ENCODE peak calls at places on chromosomes 1 and 21, in five cellular contexts. R, B, K, Z and O are unnamed samples.

GRCh38 chr1:79353224-79353623 is 346.7 kb upstream of the ADGRL4 start:
- DNase-seq in R (no peak), B (peak), K (no peak), Z (no peak), O (peak)

GRCh38 chr1:116956378-116956777 is 45.2 kb upstream of the CD101 start:
- DNase-seq in R (no peak), B (no peak), K (no peak), Z (no peak), O (no peak)

GRCh38 chr1:14507227-14507626 is 91.3 kb upstream of the KAZN start:
- DNase-seq in R (no peak), B (no peak), K (no peak), Z (no peak), O (peak)

GRCh38 chr1:193569696-193570269 is 383.4 kb upstream of the B3GALT2 start:
- DNase-seq in R (no peak), B (peak), K (no peak), Z (no peak), O (no peak)

GRCh38 chr1:189790335-189790734 is 687.3 kb downstream of the BRINP3 start:
- DNase-seq in R (no peak), B (peak), K (no peak), Z (no peak), O (no peak)

GRCh38 chr1:65066766-65067490 is 81.1 kb upstream of the AK4 start:
- DNase-seq in R (peak), B (peak), K (peak), Z (no peak), O (peak)

GRCh38 chr1:172951728-172952365 is 98.9 kb downstream of the TNFSF18 start:
- DNase-seq in R (no peak), B (peak), K (no peak), Z (no peak), O (no peak)

GRCh38 chr1:14137411-14138134 is 437.6 kb downstream of the PRDM2 start:
- DNase-seq in R (no peak), B (no peak), K (no peak), Z (no peak), O (no peak)

GRCh38 chr21:21200939-21201610 is 202.9 kb downstream of the NCAM2 start:
- DNase-seq in R (no peak), B (peak), K (no peak), Z (no peak), O (no peak)

GRCh38 chr1:158227904-158228623 is 26.2 kb upstream of the CD1A start:
- DNase-seq in R (no peak), B (no peak), K (no peak), Z (no peak), O (no peak)

GRCh38 chr1:9785406-9785805 is 38.4 kb downstream of the CLSTN1 start:
- DNase-seq in R (no peak), B (no peak), K (no peak), Z (no peak), O (no peak)

GRCh38 chr1:60273185-60273584 is 199.6 kb upstream of the C1orf87 start:
- DNase-seq in R (no peak), B (no peak), K (no peak), Z (no peak), O (no peak)

GRCh38 chr1:173870252-173871075 is 2.3 kb downstream of the ZBTB37 start:
- DNase-seq in R (no peak), B (no peak), K (peak), Z (peak), O (peak)

GRCh38 chr1:24193046-24193445 is 6.0 kb upstream of the IFNLR1 start:
- DNase-seq in R (no peak), B (peak), K (no peak), Z (no peak), O (no peak)

GRCh38 chr1:15523104-15523921 is 702 bp downstream of the CASP9 start:
- DNase-seq in R (no peak), B (no peak), K (no peak), Z (no peak), O (no peak)

GRCh38 chr21:36587388-36587787 is 107.5 kb upstream of the CLDN14 start:
- DNase-seq in R (peak), B (peak), K (no peak), Z (no peak), O (no peak)

GRCh38 chr1:223549740-223550139 is 115.8 kb downstream of the CAPN8 start:
- DNase-seq in R (no peak), B (no peak), K (no peak), Z (no peak), O (no peak)
- TF ChIP-seq RCOR1 in R (no peak), B (no peak), K (no peak), Z (no peak), O (no peak)

GRCh38 chr1:203763505-203763904 is 1.5 kb upstream of the LAX1 start:
- DNase-seq in R (no peak), B (no peak), K (no peak), Z (no peak), O (no peak)

GRCh38 chr1:203764105-203765028 is 616 bp upstream of the LAX1 start:
- DNase-seq in R (no peak), B (no peak), K (no peak), Z (no peak), O (no peak)

GRCh38 chr1:203768158-203768725 is 3.3 kb downstream of the LAX1 start:
- DNase-seq in R (no peak), B (no peak), K (no peak), Z (no peak), O (no peak)

GRCh38 chr1:203769505-203770343 is 4.7 kb downstream of the LAX1 start:
- DNase-seq in R (peak), B (peak), K (no peak), Z (no peak), O (peak)

DNA sequence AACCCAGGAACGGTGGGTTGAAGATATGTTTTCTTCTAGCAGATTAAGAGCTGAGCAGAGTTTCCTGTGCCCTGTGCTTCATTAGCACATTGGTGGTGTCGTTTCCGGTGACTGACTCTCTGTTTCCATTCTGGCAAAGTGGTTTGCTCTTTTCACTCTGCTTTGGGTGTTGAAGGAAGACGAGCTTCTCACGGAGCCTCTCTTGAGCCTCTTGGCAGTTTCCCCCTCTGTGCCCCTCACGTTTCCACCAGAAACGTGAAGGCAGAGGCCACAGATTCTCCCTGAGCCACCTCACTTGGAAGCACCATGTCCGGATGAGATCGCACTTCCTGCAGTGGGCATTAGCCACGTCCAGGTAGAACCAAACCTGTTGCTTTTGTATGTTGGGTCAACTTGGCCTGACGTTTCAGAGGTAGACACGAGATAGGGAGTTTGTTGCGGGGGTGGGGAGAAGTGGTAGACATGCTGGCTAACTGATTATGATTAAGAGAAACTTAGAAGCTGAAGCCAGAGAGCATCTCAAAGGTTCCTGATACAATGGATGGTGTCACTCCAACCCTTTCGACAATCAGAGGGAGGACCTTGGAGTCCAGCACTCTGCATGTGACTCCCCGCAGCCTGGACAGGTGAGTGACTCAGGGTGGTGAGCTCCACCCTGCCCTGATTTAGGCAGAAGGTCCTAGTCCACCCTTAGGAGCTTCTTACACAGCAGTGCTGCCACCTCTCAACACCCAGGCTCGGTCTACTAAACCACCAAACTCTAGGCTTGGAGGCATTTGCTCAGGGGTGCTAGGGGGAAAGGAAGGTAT is at the start of gene LAX1:
- DNase-seq in R (no peak), B (no peak), K (no peak), Z (peak), O (no peak)
- TF ChIP-seq RCOR1 in R (no peak), B (no peak), K (no peak), Z (no peak), O (no peak)

DNA sequence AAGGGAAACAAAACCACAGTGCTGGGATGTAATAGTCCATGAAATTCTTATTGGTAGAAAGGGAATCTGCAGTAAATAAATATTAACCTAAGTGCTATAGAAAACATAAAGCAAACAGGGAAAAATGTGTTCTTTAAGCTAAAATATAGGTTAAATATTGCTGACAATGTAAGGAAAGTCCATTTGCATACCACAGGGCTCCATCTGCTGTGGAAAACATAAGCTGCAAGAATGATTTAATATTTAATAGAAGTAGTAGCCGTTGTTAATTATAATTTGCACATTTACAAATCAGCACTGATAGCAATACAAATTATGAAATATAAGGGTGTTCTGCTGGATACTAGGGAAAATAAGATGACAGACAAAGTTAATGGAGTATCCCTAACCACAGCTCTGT is 444.9 kb upstream of the PKN2 start:
- DNase-seq in R (no peak), B (no peak), K (no peak), Z (no peak), O (no peak)
- TF ChIP-seq RCOR1 in R (no peak), B (no peak), K (no peak), Z (no peak), O (no peak)

GRCh38 chr1:197737916-197738315 is 37.4 kb downstream of the DENND1B start:
- DNase-seq in R (no peak), B (no peak), K (no peak), Z (no peak), O (no peak)
- TF ChIP-seq RCOR1 in R (no peak), B (no peak), K (no peak), Z (no peak), O (no peak)

DNA sequence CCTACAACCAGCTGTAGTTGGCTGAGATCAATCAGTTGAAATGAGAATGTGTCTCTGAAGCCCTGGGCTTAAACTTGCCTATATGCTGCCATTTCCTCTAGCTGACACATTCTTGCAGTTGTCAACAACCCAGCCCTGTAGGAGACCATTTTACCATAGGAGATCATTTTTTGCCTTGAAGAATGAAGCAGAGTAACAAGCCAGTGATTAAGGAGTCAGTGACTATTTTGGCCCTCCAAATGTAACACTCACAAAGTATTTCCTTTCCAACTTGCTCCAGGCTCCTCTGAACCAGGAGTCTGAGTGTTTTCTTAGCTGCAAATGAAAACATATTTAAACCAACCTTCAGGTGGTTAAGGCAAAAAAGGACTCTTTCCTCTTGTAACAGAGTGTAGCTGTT is 183.5 kb downstream of the ZZZ3 start:
- DNase-seq in R (no peak), B (peak), K (no peak), Z (no peak), O (no peak)
- TF ChIP-seq RCOR1 in R (no peak), B (no peak), K (no peak), Z (no peak), O (no peak)

DNA sequence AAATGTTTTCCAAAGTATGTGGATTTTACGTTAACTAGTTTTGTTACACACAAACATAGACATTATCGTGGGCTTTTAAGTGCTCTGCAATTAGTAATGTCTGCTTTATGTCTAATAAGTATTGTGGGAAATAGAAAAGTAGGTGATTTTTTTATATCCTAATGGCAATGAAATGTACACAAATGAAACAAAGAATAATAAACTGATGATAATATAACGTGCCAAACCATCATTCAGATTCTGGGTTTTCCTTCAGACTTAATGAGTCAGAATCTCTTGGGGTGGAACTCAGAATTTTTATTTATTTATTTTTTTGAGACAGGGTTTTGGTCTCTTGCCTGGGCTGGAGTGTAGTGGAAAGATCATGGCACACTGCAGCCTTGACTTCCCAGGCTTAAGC is 2.0 kb downstream of the TMEM183A start:
- DNase-seq in R (no peak), B (peak), K (no peak), Z (no peak), O (no peak)
- TF ChIP-seq RCOR1 in R (no peak), B (no peak), K (no peak), Z (no peak), O (no peak)

DNA sequence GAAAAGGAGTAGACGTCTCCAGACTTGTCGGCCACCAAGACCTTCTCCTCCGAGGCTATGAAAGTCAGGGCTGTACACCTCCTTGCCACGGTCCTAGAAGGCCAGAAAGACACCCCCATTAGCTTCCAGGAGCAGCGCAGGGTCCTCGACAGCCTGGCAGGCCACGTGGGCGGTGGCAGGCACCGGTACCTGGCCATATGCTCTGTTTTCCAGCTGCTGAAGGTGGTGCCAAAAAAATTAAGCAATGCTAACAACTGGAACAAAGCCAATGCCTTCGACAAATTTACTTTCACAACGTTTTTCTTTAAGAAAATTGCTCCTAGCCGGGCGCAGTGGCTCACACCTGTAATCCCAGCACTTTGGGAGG is 15.9 kb downstream of the WDR4 start:
- DNase-seq in R (no peak), B (no peak), K (no peak), Z (no peak), O (no peak)
- TF ChIP-seq RCOR1 in R (no peak), B (no peak), K (no peak), Z (no peak), O (no peak)

GRCh38 chr1:239884776-239885175 is 206.9 kb upstream of the FMN2 start:
- DNase-seq in R (no peak), B (no peak), K (no peak), Z (no peak), O (no peak)
- TF ChIP-seq RCOR1 in R (no peak), B (no peak), K (no peak), Z (no peak), O (no peak)

GRCh38 chr1:61642475-61643232 is 82.3 kb downstream of the TM2D1 start:
- DNase-seq in R (no peak), B (no peak), K (no peak), Z (no peak), O (no peak)
- TF ChIP-seq RCOR1 in R (no peak), B (no peak), K (no peak), Z (no peak), O (no peak)